ENCODE peak calls at places on chromosomes 1 and 21, in four cellular contexts. U is HFFc6, V is heart left ventricle, I is HEK293T. K is an unnamed sample.

GRCh38 chr1:209882942-209883340 is 55.1 kb upstream of the SYT14 start:
- DNase-seq in V (no peak), I (no peak), U (no peak), K (no peak)

GRCh38 chr1:76862447-76862846 is 4.8 kb upstream of the ST6GALNAC5 start:
- DNase-seq in U (peak; percentile 56), V (no peak), I (no peak), K (no peak)

GRCh38 chr21:43274022-43274945 is 105.5 kb downstream of the CRYAA start:
- DNase-seq in I (no peak), V (peak; percentile 17), U (no peak), K (no peak)

GRCh38 chr1:246372502-246372901 is 134.6 kb downstream of the SMYD3 start:
- DNase-seq in V (no peak), I (no peak), U (no peak), K (no peak)

GRCh38 chr1:67608661-67609571 is 76.1 kb upstream of the GADD45A start:
- DNase-seq in V (no peak), I (no peak), U (no peak), K (no peak)

GRCh38 chr1:6554907-6555778 is at the start of gene TAS1R1:
- DNase-seq in I (no peak), U (no peak), V (peak; percentile 48), K (peak; percentile 87)

GRCh38 chr1:10960954-10961833 is 51.3 kb upstream of the TARDBP start:
- DNase-seq in I (peak; percentile 90), U (peak; percentile 64), V (peak; percentile 85), K (peak; percentile 82)

GRCh38 chr1:78170845-78171244 is 125.1 kb downstream of the GIPC2 start:
- DNase-seq in I (no peak), V (no peak), U (no peak), K (no peak)

GRCh38 chr1:207027221-207027777 is 5.3 kb downstream of the C1orf116 start:
- DNase-seq in U (peak; percentile 60), V (no peak), I (no peak), K (no peak)

GRCh38 chr1:30855686-30856259 is 52.8 kb downstream of the SDC3 start:
- DNase-seq in V (no peak), I (no peak), U (no peak), K (no peak)

GRCh38 chr1:179889619-179890018 is 7.5 kb downstream of the TOR1AIP1 start:
- DNase-seq in U (no peak), I (no peak), V (no peak), K (no peak)

GRCh38 chr1:205519541-205520131 is 15.2 kb downstream of the CDK18 start:
- DNase-seq in I (no peak), U (no peak), V (no peak), K (no peak)

GRCh38 chr1:208241541-208241940 is 2.6 kb downstream of the PLXNA2 start:
- DNase-seq in V (no peak), U (no peak), I (no peak), K (no peak)

GRCh38 chr1:93847811-93848288 is 31.2 kb downstream of the DNTTIP2 start:
- DNase-seq in V (peak; percentile 81), I (peak; percentile 60), U (peak; percentile 58), K (peak; percentile 82)

GRCh38 chr1:27475707-27476106 is 14.3 kb downstream of the WASF2 start:
- DNase-seq in I (no peak), U (no peak), V (no peak), K (no peak)

GRCh38 chr1:68121536-68121935 is 71.1 kb upstream of the DIRAS3 start:
- DNase-seq in V (no peak), U (peak; percentile 73), I (no peak), K (no peak)

GRCh38 chr1:89454845-89455521 is 69.6 kb upstream of the LRRC8B start:
- DNase-seq in U (peak; percentile 39), I (peak; percentile 72), V (peak; percentile 32), K (peak; percentile 28)

GRCh38 chr1:100627936-100628335 is 90.0 kb downstream of the GPR88 start:
- DNase-seq in I (no peak), V (no peak), U (no peak), K (no peak)

K was measured in tibial artery.